ENCODE peak calls at places on chromosomes 7 and 10, in five cellular contexts. J is HFFc6, P is astrocyte, R is GM13977, I is neural crest cell. V is an unnamed sample.

GRCh38 chr7:77326131-77326530 is 90.0 kb downstream of the GSAP start:
- DNase-seq in J (no peak), P (peak), R (no peak), I (no peak), V (no peak)

GRCh38 chr10:69389827-69390490 is 26.8 kb downstream of the TACR2 start:
- DNase-seq in I (no peak), P (peak), R (no peak), J (no peak), V (no peak)

GRCh38 chr7:127250312-127251047 is 2.3 kb downstream of the GRM8 start:
- DNase-seq in I (no peak), R (no peak), P (no peak), J (no peak), V (no peak)

GRCh38 chr10:97543025-97543546 is 29.5 kb upstream of the ANKRD2 start:
- DNase-seq in P (peak), J (peak), R (no peak), I (no peak), V (no peak)

GRCh38 chr10:17685227-17685840 is 41.4 kb downstream of the STAM start:
- DNase-seq in R (peak), P (no peak), I (no peak), J (no peak), V (no peak)

GRCh38 chr7:154862153-154862791 is 140.7 kb downstream of the PAXIP1 start:
- DNase-seq in R (no peak), P (no peak), I (no peak), J (no peak), V (no peak)

GRCh38 chr7:69603351-69603750 is 5.1 kb downstream of the AUTS2 start:
- DNase-seq in I (no peak), J (no peak), P (no peak), R (peak), V (no peak)

GRCh38 chr7:158819571-158820203 is 9.6 kb downstream of the ESYT2 start:
- DNase-seq in R (no peak), I (no peak), J (no peak), P (no peak), V (no peak)

GRCh38 chr10:112732277-112732891 is 217.7 kb upstream of the TCF7L2 start:
- DNase-seq in P (peak), J (peak), R (no peak), I (peak), V (no peak)

GRCh38 chr10:96025566-96025965 is 17.8 kb upstream of the CCNJ start:
- DNase-seq in J (no peak), I (no peak), P (no peak), R (no peak), V (no peak)

GRCh38 chr10:113099431-113100298 is 149.6 kb downstream of the TCF7L2 start:
- DNase-seq in I (no peak), P (peak), J (no peak), R (no peak), V (no peak)

GRCh38 chr7:134908289-134908688 is 78.0 kb upstream of the AGBL3 start:
- DNase-seq in P (peak), J (peak), I (no peak), R (no peak), V (no peak)

GRCh38 chr7:124856299-124856888 is 73.2 kb downstream of the POT1 start:
- DNase-seq in I (no peak), P (peak), J (peak), R (peak), V (no peak)

GRCh38 chr10:132003286-132003924 is 21.7 kb upstream of the BNIP3 start:
- DNase-seq in I (no peak), R (no peak), P (no peak), J (no peak), V (no peak)

GRCh38 chr7:135385209-135385608 is 124.7 kb downstream of the CNOT4 start:
- DNase-seq in J (no peak), I (no peak), P (peak), R (no peak), V (no peak)

GRCh38 chr10:16777473-16778370 is 39.5 kb downstream of the RSU1 start:
- DNase-seq in R (peak), I (peak), J (peak), P (peak), V (no peak)

GRCh38 chr7:140810385-140810784 is 113.9 kb downstream of the NDUFB2 start:
- DNase-seq in P (no peak), R (no peak), J (no peak), I (no peak), V (no peak)

GRCh38 chr7:142771353-142771723 is 568 bp downstream of the PRSS2 start:
- DNase-seq in J (no peak), I (no peak), R (peak), P (no peak), V (no peak)

GRCh38 chr7:128189231-128189930 is 51.7 kb upstream of the LEP start:
- DNase-seq in R (no peak), I (no peak), J (no peak), P (no peak), V (no peak)

GRCh38 chr10:93280699-93281366 is 201.3 kb downstream of the MYOF start:
- DNase-seq in R (no peak), I (no peak), P (no peak), J (no peak), V (no peak)

GRCh38 chr7:122511268-122511667 is 187.6 kb downstream of the RNF133 start:
- DNase-seq in I (no peak), R (no peak), P (no peak), J (no peak), V (no peak)

GRCh38 chr7:24572421-24573007 is 738 bp upstream of the PALS2 start:
- DNase-seq in I (peak), J (peak), R (peak), P (peak), V (no peak)

GRCh38 chr10:124179308-124180043 is 86.1 kb upstream of the CHST15 start:
- DNase-seq in R (no peak), J (no peak), I (no peak), P (no peak), V (no peak)

GRCh38 chr7:135620980-135621850 is 41.1 kb upstream of the STMP1 start:
- DNase-seq in R (peak), J (peak), P (peak), I (peak), V (no peak)

GRCh38 chr10:72564596-72564995 is 61.3 kb downstream of the MICU1 start:
- DNase-seq in J (peak), R (peak), P (peak), I (no peak), V (no peak)

GRCh38 chr10:49347342-49347741 is 48.4 kb downstream of the C10orf71 start:
- DNase-seq in J (no peak), I (no peak), P (no peak), R (no peak), V (no peak)

GRCh38 chr10:103564799-103565365 is 71.4 kb downstream of the NEURL1 start:
- DNase-seq in I (peak), P (no peak), J (no peak), R (peak), V (no peak)

GRCh38 chr7:92778972-92779371 is 57.4 kb downstream of the CDK6 start:
- DNase-seq in I (no peak), P (peak), J (no peak), R (peak), V (no peak)

GRCh38 chr10:124864421-124865193 is 63.0 kb downstream of the ABRAXAS2 start:
- DNase-seq in R (no peak), P (no peak), J (no peak), I (no peak), V (no peak)

GRCh38 chr7:157610671-157611295 is 274.0 kb downstream of the DNAJB6 start:
- DNase-seq in J (no peak), R (no peak), P (peak), I (no peak), V (no peak)

GRCh38 chr7:920351-921070 is 34.0 kb downstream of the ADAP1 start:
- DNase-seq in I (no peak), J (no peak), R (no peak), P (no peak), V (peak)

GRCh38 chr7:104971290-104972071 is 42.5 kb upstream of the KMT2E start:
- DNase-seq in R (no peak), P (no peak), I (no peak), J (peak), V (no peak)

GRCh38 chr7:76265299-76265698 is 37.2 kb upstream of the HSPB1 start:
- DNase-seq in J (no peak), I (no peak), P (no peak), R (no peak), V (no peak)

GRCh38 chr7:76261935-76262334 is 40.5 kb upstream of the HSPB1 start:
- DNase-seq in P (no peak), I (no peak), R (no peak), J (no peak), V (no peak)

GRCh38 chr7:76261329-76261728 is 41.1 kb upstream of the HSPB1 start:
- DNase-seq in J (no peak), I (no peak), R (no peak), P (no peak), V (no peak)

GRCh38 chr7:76260171-76260703 is 42.2 kb upstream of the HSPB1 start:
- DNase-seq in I (peak), J (no peak), R (peak), P (no peak), V (peak)

GRCh38 chr7:76262683-76263402 is 39.6 kb upstream of the HSPB1 start:
- DNase-seq in I (peak), P (peak), R (peak), J (peak), V (no peak)
- TF ChIP-seq CTCF in I (peak), P (peak), R (peak), J (peak), V (peak)

DNA sequence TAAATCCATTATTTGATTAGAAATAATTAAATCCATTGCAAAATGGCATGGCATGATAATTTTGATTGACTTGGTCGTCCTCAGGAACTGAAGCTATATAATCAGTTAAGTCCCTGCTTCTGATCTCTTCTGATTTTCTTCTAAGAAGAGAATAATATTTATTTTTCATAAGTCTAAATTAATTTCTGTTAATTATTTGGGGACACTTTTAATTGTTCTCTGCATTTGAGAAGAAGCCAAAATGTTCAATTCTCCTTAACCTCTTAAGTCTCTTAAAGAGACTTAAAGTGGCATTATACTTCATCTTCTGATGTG is 67.2 kb downstream of the CAV1 start:
- DNase-seq in P (no peak), R (no peak), I (no peak), J (no peak), V (no peak)
- TF ChIP-seq CTCF in P (no peak), R (no peak), I (peak), J (no peak), V (peak)

DNA sequence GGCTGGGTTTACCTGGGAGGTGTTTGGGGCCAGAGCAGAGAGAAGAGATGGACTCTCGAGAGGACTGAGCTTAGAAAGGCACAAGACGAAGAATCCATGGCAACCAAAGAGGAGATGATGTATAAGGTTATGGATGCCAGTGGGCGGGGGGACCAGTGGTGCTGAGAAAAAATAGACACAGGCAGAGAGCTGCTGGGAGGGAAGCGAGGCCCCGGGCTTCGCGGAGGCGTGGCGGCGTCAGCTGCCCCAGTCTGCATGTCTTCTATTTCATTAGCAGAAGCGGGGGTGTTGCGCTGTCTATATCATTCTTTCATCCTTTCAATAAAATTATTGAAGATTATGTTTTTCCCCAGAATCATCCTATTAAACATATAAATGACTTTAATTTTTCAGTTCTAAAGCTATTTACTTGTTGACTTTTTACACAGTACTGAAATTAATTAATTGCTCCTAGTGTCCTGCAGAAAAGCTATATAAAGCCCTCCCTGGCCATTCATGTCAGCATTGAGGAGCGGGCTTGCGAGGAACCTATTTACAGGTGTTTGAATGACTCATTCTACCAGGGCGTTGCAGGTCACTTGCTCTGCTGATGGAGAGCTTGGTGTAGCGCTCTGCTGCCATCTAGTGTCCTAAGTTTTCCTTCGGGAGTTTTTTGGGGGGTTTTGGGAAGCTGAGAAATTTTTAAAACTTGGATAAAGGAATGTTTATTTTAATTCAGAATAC is 42.9 kb upstream of the BHLHA15 start:
- DNase-seq in I (peak), R (peak), J (peak), P (peak), V (peak)
- TF ChIP-seq CTCF in I (peak), R (peak), J (peak), P (peak), V (peak)

GRCh38 chr10:71193516-71193915 is 18.9 kb upstream of the UNC5B start:
- DNase-seq in I (no peak), J (no peak), R (no peak), P (no peak), V (no peak)
- TF ChIP-seq CTCF in I (no peak), J (no peak), R (no peak), P (no peak), V (no peak)

GRCh38 chr10:11851910-11852309 is 28.8 kb downstream of the PROSER2 start:
- DNase-seq in R (no peak), I (no peak), J (no peak), P (no peak), V (no peak)

GRCh38 chr10:11856089-11856488 is 32.9 kb downstream of the PROSER2 start:
- DNase-seq in P (no peak), I (no peak), R (no peak), J (no peak), V (no peak)

GRCh38 chr10:11854301-11854700 is 31.1 kb downstream of the PROSER2 start:
- DNase-seq in J (no peak), I (no peak), P (no peak), R (no peak), V (no peak)

GRCh38 chr10:11856678-11857077 is 33.5 kb downstream of the PROSER2 start:
- DNase-seq in J (no peak), P (no peak), I (no peak), R (no peak), V (no peak)

DNA sequence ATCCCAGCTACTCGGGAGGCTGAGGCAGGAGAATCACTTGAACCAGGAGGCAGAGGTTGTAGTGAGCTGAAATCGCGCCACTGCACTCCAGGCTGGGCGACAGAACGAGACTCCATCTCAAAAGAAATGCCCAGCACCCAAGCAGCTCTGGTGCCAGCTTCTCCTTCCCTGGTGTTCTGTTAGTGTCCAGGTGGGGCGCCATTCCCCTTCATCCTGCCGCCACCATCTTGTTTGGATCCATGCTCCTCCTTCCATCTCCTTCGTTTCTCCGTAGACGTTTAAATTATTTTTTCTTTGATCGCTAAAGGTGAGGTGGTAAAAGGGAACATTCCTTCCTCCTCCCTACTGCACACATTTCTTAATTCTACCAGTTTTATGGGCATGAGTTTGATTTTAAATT is 30.3 kb downstream of the PROSER2 start:
- DNase-seq in J (no peak), R (no peak), I (no peak), P (no peak), V (no peak)
- TF ChIP-seq CTCF in J (peak), R (peak), I (peak), P (no peak), V (no peak)

GRCh38 chr10:102219370-102219769 is 6.7 kb upstream of the ELOVL3 start:
- DNase-seq in R (no peak), J (no peak), I (no peak), P (no peak), V (no peak)
- TF ChIP-seq CTCF in R (no peak), J (no peak), I (no peak), P (no peak), V (no peak)

GRCh38 chr7:96388620-96389383 is 66.9 kb upstream of the SLC25A13 start:
- DNase-seq in R (no peak), J (peak), I (no peak), P (peak), V (no peak)
- TF ChIP-seq CTCF in R (no peak), J (no peak), I (no peak), P (no peak), V (no peak)

DNA sequence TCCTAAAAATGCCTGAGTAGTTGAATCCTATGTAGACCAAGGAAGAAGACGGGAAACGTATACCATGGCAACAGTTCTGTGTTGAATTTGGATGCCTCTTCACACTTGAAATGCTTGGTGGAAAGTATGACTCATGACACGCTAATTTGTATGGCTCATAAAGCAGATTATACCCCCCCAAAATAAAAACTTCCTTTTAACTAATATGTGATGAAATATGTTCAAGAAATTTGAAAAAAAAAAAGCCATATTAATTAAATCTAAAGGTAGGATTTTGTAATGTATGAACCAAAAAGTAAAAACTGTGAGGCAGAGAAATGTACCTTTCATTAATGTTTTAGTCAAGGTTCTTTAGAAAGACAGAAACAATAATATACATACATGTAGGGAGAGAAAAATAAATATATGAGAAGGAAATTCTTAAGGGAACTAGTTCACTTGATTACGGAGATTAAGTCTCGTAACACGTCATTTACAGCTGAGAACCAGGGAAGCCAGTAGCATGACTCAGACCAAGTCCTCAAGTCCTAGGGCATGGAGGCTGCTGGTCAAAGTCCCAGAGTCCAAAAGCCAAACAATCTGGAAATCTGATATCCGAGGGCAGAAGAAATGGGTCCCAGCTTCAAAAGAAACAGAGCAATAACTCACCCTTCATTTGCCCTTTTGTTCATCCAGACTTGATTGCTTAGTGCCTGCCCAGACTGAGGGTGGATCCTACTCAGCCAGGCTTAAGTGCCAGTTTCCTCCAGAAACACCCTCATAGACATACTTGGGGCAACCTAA is 485.1 kb downstream of the SEMA3D start:
- DNase-seq in J (peak), R (no peak), I (no peak), P (peak), V (no peak)
- TF ChIP-seq CTCF in J (no peak), R (no peak), I (no peak), P (no peak), V (no peak)

DNA sequence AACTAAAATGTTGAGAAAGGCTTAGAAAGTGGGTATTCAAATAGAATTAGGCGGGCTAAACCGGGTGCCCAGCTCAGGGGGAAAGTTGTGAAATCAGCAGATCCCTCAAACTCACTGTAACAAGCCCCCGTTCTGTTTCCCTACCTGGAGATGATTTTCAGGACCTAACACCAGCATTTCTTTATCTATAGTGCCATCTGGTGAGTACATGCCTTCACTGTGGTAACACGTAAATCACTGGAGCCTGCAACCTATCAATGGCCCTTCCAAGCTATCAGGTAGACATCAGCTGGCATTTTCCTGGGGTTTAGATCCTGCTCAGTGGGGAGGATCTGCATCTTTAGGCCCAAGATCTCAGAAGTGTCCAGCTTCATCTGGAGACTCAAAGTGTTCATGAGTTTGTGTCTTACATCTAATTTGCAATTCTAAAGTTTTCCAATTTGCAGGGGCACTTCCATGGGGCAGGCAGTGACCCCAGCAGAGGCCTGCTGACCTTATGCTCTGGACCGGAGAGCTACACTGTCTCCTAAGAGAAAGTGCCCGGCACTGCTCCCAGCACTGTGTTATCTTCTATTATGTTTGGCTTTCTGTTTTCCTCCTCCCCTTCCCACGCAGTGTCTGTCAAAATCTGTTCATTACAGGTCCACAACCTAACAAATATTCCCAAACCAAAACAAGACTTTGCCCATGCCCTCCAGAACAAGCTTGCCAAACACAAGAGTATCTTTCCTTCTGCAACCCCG is 132.5 kb downstream of the LSM5 start:
- DNase-seq in I (peak), J (no peak), P (no peak), R (peak), V (no peak)
- TF ChIP-seq CTCF in I (peak), J (no peak), P (no peak), R (peak), V (no peak)

V was measured in mesothelial cell of epicardium.